ENCODE peak calls at places on chromosomes 7 and 10, in six cellular contexts. S is hepatocyte, K is mesendoderm, Y is adipocyte, M is astrocyte, R is adrenal gland. B is an unnamed sample. For H3K36me3, the result is how much of the 10 kb centered on the place peaks cover.

GRCh38 chr7:44956157-44956766 is 22.6 kb downstream of the MYO1G start:
- DNase-seq in M (no peak), S (no peak), Y (no peak), R (no peak), K (no peak), B (no peak)

GRCh38 chr7:49346200-49346899 is 422.0 kb downstream of the CDC14C start:
- DNase-seq in S (no peak), M (no peak), R (no peak), Y (no peak), K (no peak), B (no peak)

GRCh38 chr10:128130051-128130450 is 3.8 kb upstream of the MKI67 start:
- DNase-seq in S (no peak), M (peak), K (no peak), Y (peak), R (no peak), B (no peak)

GRCh38 chr7:2072042-2072441 is 160.7 kb downstream of the MAD1L1 start:
- DNase-seq in K (no peak), Y (no peak), M (no peak), R (no peak), S (no peak), B (no peak)

GRCh38 chr7:146115665-146116451 is 743 bp upstream of the CNTNAP2 start:
- DNase-seq in Y (peak), R (peak), K (peak), S (peak), M (peak), B (no peak)

GRCh38 chr10:117519895-117520294 is 22.7 kb upstream of the EMX2 start:
- DNase-seq in K (no peak), R (no peak), M (no peak), Y (no peak), S (no peak), B (no peak)

GRCh38 chr7:91832493-91833045 is 47.9 kb downstream of the MTERF1 start:
- DNase-seq in M (no peak), S (no peak), Y (peak), R (no peak), K (no peak), B (no peak)

GRCh38 chr10:118799779-118800178 is 45.0 kb upstream of the CACUL1 start:
- DNase-seq in K (no peak), S (no peak), Y (no peak), M (peak), R (no peak), B (no peak)

GRCh38 chr10:19488592-19489280 is 327.5 kb upstream of the PLXDC2 start:
- DNase-seq in R (peak), M (no peak), Y (peak), K (peak), S (peak), B (no peak)

GRCh38 chr10:24467605-24468004 is 256.1 kb downstream of the ARHGAP21 start:
- DNase-seq in Y (no peak), M (peak), R (no peak), K (no peak), S (no peak), B (no peak)

GRCh38 chr7:44650772-44651171 is 44.3 kb downstream of the OGDH start:
- DNase-seq in Y (no peak), M (no peak), K (no peak), R (peak), S (no peak), B (no peak)

GRCh38 chr10:109835257-109835656 is 88.1 kb downstream of the XPNPEP1 start:
- DNase-seq in M (no peak), R (no peak), K (no peak), S (no peak), Y (no peak), B (no peak)
- H3K36me3 ChIP-seq in M (under half), R (under half), K (under half), S (under half), Y (under half), B (under half)

GRCh38 chr10:12212454-12212853 is 16.5 kb downstream of the CDC123 start:
- DNase-seq in M (no peak), S (no peak), K (no peak), Y (no peak), R (no peak), B (no peak)

GRCh38 chr10:12214093-12214492 is 18.1 kb downstream of the CDC123 start:
- DNase-seq in K (no peak), Y (no peak), M (no peak), S (no peak), R (no peak), B (no peak)

DNA sequence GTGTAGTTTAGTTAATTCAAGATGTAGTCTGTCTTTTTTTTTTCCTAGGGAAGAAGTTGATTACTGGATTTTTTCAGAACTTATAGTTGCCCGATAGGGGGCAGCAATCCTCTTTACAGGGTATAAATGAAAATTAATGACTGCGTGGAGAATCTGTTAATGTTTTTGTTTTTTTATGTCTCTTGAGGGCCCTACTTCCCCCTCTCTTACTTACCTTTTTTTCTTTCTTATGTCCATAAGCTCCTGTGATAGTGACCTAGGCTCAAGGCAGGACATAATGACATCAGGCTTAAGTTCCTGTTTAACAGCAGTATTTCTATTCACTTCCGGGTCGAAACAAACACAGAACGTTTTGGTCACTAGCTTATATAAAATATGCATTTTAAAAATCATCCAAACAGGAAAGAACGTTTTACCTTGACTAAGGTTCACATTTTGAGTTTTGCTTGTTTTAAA is 18.8 kb downstream of the CDC123 start:
- DNase-seq in R (no peak), K (peak), M (no peak), S (peak), Y (peak), B (no peak)
- H3K36me3 ChIP-seq in R (under half), K (under half), M (under half), S (under half), Y (half or more), B (under half)

GRCh38 chr10:102926842-102927241 is 8.7 kb downstream of the CNNM2 start:
- DNase-seq in K (no peak), R (no peak), S (no peak), Y (no peak), M (no peak), B (no peak)

GRCh38 chr10:102930720-102931119 is 12.6 kb downstream of the CNNM2 start:
- DNase-seq in S (no peak), Y (no peak), K (no peak), R (no peak), M (no peak), B (no peak)

GRCh38 chr10:102931643-102932042 is 13.5 kb downstream of the CNNM2 start:
- DNase-seq in R (no peak), K (no peak), M (no peak), Y (no peak), S (no peak), B (no peak)

DNA sequence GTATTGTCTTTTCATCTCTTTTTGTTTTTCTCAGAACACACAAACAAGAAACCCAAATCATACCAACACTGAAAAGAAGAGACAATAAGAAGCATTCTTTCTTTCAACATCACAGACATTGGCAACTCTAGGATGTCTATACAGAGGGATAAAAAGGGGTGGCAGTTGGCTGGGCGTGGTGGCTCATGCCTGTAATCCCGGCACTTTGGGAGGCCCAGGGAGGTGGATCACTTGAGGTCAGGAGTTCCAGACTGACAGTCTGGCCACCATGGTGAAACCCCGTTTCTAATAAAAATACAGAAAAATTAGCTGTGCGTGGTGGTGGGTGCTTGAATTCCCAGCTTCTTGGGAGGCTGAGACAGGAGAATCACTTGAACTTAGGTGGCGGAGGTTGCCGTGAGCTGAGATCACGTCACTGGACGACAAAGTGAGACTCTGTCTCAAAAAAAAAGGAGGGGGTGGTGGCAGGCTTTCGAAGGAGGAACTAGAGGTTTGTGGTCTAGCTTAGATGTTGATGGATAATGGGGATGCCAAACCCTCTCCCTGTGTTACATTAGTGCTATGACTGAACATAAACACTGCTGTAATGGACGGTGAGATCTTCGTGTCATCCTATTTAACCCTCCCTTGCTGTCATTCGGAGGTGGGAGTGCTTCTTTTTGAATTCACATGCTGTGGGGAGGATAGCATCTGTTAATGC is 9.4 kb downstream of the CNNM2 start:
- DNase-seq in M (no peak), S (no peak), Y (no peak), R (no peak), K (no peak), B (no peak)
- H3K36me3 ChIP-seq in M (under half), S (under half), Y (under half), R (under half), K (under half), B (under half)

GRCh38 chr10:77821036-77821435 is 105.5 kb downstream of the DLG5 start:
- DNase-seq in S (no peak), M (no peak), R (no peak), Y (no peak), K (no peak), B (no peak)
- H3K36me3 ChIP-seq in S (under half), M (under half), R (half or more), Y (half or more), K (under half), B (under half)

DNA sequence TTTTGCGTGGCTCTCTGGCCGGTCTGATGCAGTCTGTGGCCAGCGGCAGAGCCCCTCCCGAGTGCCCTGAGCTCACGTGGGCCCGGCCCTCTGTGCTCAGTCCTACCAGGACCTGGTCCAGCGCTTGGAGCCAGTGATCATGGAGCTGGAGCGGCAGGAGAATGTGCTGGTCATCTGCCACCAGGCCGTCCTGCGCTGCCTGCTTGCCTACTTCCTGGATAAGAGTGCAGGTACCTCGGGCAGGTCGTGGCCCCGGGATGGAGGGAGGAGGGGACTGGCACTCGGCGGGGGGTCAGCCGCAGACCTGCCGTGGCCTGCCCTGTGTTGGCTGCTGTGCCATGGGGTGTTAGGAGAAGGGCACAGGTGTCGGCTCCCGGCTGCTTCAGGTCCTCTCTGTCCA is 20.0 kb downstream of the PFKFB3 start:
- DNase-seq in R (no peak), Y (no peak), M (no peak), K (no peak), S (no peak), B (no peak)
- H3K36me3 ChIP-seq in R (half or more), Y (half or more), M (under half), K (under half), S (under half), B (half or more)

DNA sequence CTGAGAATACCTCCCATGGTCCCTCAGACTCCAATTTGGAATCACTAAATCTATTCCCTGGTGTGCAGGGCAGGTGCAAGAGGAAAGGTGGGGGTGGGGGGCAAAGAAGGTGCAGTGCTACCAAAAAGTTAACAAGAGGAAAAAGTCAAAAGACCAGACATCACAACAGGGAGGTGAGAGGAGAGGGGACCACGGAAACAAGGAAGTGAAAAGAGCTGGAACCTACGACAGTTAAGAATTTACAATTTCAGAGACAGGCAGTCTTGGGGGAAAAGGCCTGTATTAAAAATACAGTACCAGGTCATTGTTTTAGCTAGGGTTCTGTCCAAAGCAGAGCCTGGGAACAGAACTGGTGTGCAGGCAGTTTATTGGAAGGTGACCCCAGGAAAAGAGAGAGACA is 14.6 kb downstream of the ITGB1 start:
- DNase-seq in R (no peak), S (no peak), K (no peak), Y (no peak), M (no peak), B (no peak)
- H3K36me3 ChIP-seq in R (under half), S (under half), K (under half), Y (under half), M (under half), B (under half)

DNA sequence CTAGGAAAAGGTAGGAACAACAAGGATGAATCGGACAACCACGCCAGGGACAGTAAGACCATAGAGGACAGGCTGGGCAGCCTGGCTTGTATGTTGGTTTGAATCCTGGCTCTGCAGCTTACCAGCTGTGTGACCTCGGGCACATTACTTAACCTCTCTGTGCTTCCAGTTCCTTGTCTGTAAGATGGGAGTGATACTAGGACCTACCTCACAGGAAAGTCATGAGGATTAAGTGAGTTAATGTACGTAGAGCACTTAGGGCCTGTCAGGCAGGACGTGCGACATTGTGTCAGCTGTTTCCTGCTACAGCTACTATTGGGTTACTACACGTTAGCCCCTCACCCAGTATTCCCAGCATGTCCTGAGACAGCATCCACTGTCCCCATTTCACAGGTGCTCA is 32.1 kb downstream of the PLAC9 start:
- DNase-seq in K (no peak), Y (no peak), S (no peak), M (no peak), R (no peak), B (no peak)
- H3K36me3 ChIP-seq in K (under half), Y (half or more), S (under half), M (under half), R (under half), B (under half)